ENCODE peak calls at places on chromosomes 4 and X, in four cellular contexts. R, C, Y and O are unnamed samples.
A peak's percentile ranks its signal among the peaks of the same experiment; 100 is the strongest.

GRCh38 chrX:153494541-153495361 is at the start of gene BGN:
- DNase-seq in C (peak; percentile 55), Y (no peak), R (peak; percentile 26), O (peak; percentile 44)

GRCh38 chrX:66110112-66110511 is 53.9 kb upstream of the HEPH start:
- DNase-seq in C (no peak), Y (no peak), R (no peak), O (peak; percentile 47)

GRCh38 chrX:124406294-124407013 is 60.1 kb downstream of the SH2D1A start:
- DNase-seq in R (peak; percentile 31), C (peak; percentile 49), Y (no peak), O (peak; percentile 66)

GRCh38 chr4:148776944-148777343 is 334.7 kb upstream of the NR3C2 start:
- DNase-seq in Y (no peak), C (no peak), R (no peak), O (no peak)

GRCh38 chrX:10518073-10518472 is 102.3 kb downstream of the MID1 start:
- DNase-seq in R (peak; percentile 13), Y (no peak), C (no peak), O (no peak)

GRCh38 chr4:39427477-39428119 is 20.9 kb downstream of the KLB start:
- DNase-seq in R (no peak), Y (no peak), C (no peak), O (no peak)

GRCh38 chr4:117700111-117700892 is 334.0 kb upstream of the NDST3 start:
- DNase-seq in Y (no peak), R (peak; percentile 5), C (no peak), O (peak; percentile 3)

GRCh38 chr4:162837241-162837640 is 329.4 kb downstream of the NAF1 start:
- DNase-seq in C (no peak), Y (no peak), R (no peak), O (no peak)

GRCh38 chr4:70979445-70980008 is 13.9 kb upstream of the DCK start:
- DNase-seq in C (no peak), R (no peak), Y (no peak), O (no peak)

GRCh38 chrX:11478036-11478435 is 184.8 kb downstream of the AMELX start:
- DNase-seq in R (no peak), C (no peak), Y (no peak), O (no peak)

GRCh38 chr4:182102576-182102975 is 140.6 kb upstream of the TENM3 start:
- DNase-seq in C (no peak), Y (no peak), R (no peak), O (no peak)
- TF ChIP-seq CREB1 in C (no peak), Y (no peak), R (no peak), O (no peak)

GRCh38 chr4:172707622-172708021 is 461.0 kb upstream of the GALNT7 start:
- DNase-seq in R (no peak), Y (no peak), C (no peak), O (no peak)
- TF ChIP-seq KDM1A in R (no peak), Y (no peak), C (no peak), O (no peak)

DNA sequence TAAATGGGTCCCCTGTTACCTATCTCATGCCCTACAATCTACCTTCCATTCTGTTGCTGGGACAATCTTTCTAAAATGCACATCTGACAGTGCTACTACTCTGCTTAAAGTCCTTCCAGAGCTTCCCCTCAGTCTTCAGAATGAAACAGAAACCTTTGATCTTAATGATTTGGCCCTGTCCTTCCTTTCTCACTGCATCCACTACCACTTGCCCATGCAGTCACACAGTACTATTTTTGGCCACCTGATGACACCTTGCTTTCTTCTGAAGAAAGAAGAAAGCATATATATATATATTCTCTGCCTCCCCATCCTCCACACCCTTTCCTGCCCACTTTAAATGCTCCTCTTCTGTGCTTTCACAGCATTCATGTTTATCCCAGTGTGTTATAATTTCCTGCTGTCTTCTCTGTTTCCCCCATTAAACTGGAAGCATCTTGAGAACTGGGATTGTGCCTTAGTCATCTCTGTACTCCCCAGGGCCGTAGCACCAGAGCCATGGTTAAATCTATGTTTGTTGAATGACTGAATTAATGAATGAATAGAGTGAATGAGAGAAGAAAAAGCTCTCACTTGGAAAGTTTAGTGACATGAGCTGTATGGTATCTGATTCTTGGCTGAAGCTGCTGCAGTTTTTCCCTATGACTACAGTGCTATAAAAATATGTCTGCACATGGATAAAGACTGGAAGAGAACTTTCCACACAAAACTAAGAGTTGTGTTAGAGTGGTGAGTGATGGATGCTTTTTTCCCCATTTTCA is 56.2 kb downstream of the RTL9 start:
- DNase-seq in Y (peak; percentile 15), C (no peak), R (no peak), O (no peak)
- TF ChIP-seq CREB1 in Y (no peak), C (no peak), R (no peak), O (no peak)

GRCh38 chr4:154877110-154877760 is 96.2 kb downstream of the RBM46 start:
- DNase-seq in C (no peak), Y (no peak), R (peak; percentile 4), O (no peak)
- TF ChIP-seq KDM1A in C (no peak), Y (no peak), R (no peak), O (no peak)

DNA sequence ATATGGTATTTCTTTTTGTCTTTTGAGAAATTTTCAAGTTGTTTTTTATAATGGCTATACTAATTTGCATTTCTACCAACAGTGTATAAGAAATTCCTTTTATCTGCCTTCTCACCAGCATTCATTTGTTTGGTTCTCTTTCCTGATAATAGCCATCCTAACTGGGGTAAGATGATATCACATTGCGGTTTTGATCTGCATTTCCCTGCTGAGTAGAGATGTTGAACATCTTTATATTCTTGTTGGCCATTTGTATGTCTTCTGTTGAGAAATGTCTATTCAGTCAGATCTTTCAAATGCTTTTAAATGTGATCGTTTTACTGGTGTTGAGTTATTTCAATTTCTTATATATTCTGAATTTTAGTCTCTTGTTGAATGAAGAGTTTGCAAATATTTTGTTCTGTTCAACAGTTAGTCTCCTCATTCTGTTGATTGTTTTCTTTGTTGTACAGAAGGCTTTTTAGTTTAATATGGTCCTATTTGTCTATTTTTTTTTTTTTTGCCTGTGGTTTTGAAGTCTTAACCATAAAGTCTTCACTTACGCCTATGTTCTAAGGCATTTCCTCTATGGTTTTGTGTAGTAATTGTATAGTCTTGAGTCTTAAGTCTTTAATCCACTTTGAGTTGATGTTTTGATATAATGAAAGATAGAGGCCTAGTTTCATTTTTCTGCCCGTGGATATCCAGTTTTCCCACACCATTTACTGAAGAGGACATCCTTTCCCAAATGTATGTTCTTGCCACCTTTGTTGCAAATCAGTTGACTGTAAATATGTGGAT is 1566.9 kb downstream of the STIM2 start:
- DNase-seq in R (no peak), Y (no peak), C (no peak), O (no peak)
- TF ChIP-seq CREB1 in R (no peak), Y (no peak), C (no peak), O (no peak)

GRCh38 chr4:26812049-26812729 is 48.5 kb upstream of the STIM2 start:
- DNase-seq in Y (no peak), R (no peak), C (no peak), O (no peak)
- TF ChIP-seq KDM1A in Y (no peak), R (no peak), C (no peak), O (no peak)

DNA sequence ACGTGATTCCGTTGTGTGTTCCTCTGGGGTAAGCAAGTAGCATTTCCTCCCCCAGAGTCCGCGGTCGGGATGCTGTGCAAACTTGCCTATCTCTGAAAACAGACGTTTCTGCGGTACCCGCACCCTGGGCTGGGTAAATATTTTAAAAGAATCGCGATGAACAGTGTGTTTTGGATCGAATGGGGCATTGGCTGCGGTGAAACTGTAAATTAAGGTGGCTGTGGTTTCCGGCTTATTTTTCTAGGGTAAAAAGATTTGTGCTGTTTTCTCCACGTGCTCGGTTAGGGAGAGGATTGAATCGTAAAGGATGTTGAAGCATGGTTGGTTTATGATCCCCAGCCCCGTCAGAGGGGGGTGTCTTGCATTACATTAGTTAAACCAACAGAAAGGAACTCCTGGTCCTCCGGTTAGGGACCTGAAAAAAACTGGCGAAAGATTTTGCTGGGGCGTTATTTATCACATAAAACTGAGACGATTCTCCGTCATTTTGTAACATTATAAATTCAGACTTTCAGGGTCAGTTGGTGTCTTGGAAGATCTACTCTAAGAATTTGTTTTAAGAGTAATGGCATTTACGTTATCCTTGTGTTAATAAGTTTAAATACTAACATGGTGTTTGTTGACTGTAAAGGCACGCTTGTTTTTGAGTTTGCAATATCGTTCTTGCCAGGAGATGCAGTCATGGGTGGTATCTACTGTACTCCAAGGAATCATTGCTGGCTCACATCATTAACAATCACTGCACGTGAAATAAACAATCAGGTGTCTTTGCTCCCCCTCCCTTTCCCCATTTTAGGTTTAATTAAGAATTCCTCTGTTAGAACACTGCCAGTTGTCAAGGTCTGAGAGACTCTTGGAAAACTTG is 1.4 kb downstream of the HHIP start:
- DNase-seq in C (peak; percentile 54), R (no peak), Y (no peak), O (peak; percentile 40)
- TF ChIP-seq CREB1 in C (no peak), R (no peak), Y (no peak), O (no peak)